ENCODE peak calls at places on chromosomes 16 and 17, in ten cellular contexts. I is GM04503; F is cardiac muscle cell; J is iPS-NIHi11; G is NCI-H1105 treated with DMSO at 0.1 percent for 48 hours; O is Right ventricle myocardium superior; P is Daoy; D is left ventricle myocardium inferior; H is erythroblast; B is naive thymus-derived CD8-positive, alpha-beta T cell. L is an unnamed sample.

GRCh38 chr16:22897184-22897583 is 83.2 kb downstream of the HS3ST2 start:
- DNase-seq in P (no peak), I (no peak), G (no peak), J (no peak), D (no peak), B (no peak), O (no peak), H (no peak), F (no peak), L (no peak)

GRCh38 chr16:4495766-4496165 is 19.6 kb downstream of the HMOX2 start:
- DNase-seq in O (no peak), F (no peak), J (no peak), B (no peak), H (no peak), I (no peak), P (no peak), G (no peak), D (no peak), L (no peak)

GRCh38 chr17:74947041-74947754 is 11.5 kb downstream of the OTOP3 start:
- DNase-seq in H (no peak), I (no peak), F (no peak), O (no peak), D (no peak), B (no peak), G (no peak), P (no peak), J (no peak), L (no peak)

GRCh38 chr17:19383681-19384470 is 3.1 kb downstream of the MFAP4 start:
- DNase-seq in O (peak), F (no peak), B (no peak), G (no peak), P (no peak), I (no peak), D (peak), J (no peak), H (no peak), L (no peak)

GRCh38 chr17:38870259-38871165 is 654 bp downstream of the LASP1 start:
- DNase-seq in I (no peak), B (peak), H (peak), P (peak), J (peak), O (peak), D (peak), F (peak), G (peak), L (peak)

GRCh38 chr16:81707411-81708321 is 71.4 kb upstream of the PLCG2 start:
- DNase-seq in G (peak), H (no peak), J (no peak), P (no peak), I (no peak), O (peak), B (no peak), D (peak), F (no peak), L (no peak)

GRCh38 chr17:28139822-28140221 is 97.3 kb downstream of the NLK start:
- DNase-seq in H (no peak), D (no peak), I (no peak), B (no peak), J (no peak), F (no peak), G (no peak), O (no peak), P (no peak), L (no peak)

GRCh38 chr16:89842471-89843408 is 14.5 kb downstream of the SPIRE2 start:
- DNase-seq in B (no peak), D (no peak), H (no peak), I (peak), G (no peak), P (peak), F (no peak), O (no peak), J (no peak), L (no peak)

GRCh38 chr17:1108560-1108809 is 71.3 kb downstream of the ABR start:
- DNase-seq in F (no peak), O (peak), H (no peak), I (no peak), J (peak), B (no peak), G (peak), P (peak), D (no peak), L (no peak)

GRCh38 chr16:3022697-3023414 is 886 bp downstream of the HCFC1R1 start:
- DNase-seq in F (no peak), P (no peak), O (no peak), G (no peak), D (no peak), H (no peak), B (no peak), I (peak), J (no peak), L (no peak)

GRCh38 chr16:68064791-68065365 is 20.3 kb upstream of the NFATC3 start:
- DNase-seq in I (no peak), F (peak), G (peak), H (peak), D (peak), P (peak), O (peak), B (peak), J (peak), L (peak)

GRCh38 chr17:29571883-29572681 is 3.6 kb downstream of the TP53I13 start:
- DNase-seq in F (no peak), O (no peak), I (no peak), P (no peak), J (no peak), D (peak), G (no peak), B (no peak), H (no peak), L (no peak)

GRCh38 chr17:7229504-7229903 is 4.8 kb downstream of the DVL2 start:
- DNase-seq in D (no peak), I (no peak), J (no peak), F (no peak), G (no peak), B (no peak), H (no peak), P (no peak), O (peak), L (no peak)

GRCh38 chr17:78672880-78673371 is 95.7 kb upstream of the DNAH17 start:
- DNase-seq in O (no peak), H (no peak), J (no peak), B (no peak), F (no peak), G (no peak), P (peak), I (no peak), D (no peak), L (no peak)

GRCh38 chr17:48294193-48294909 is 135.7 kb downstream of the SKAP1 start:
- DNase-seq in O (no peak), B (no peak), P (no peak), D (no peak), F (no peak), G (no peak), I (no peak), H (no peak), J (no peak), L (no peak)

GRCh38 chr16:6153901-6154300 is 1056.3 kb upstream of the EEF2KMT start:
- DNase-seq in B (no peak), H (no peak), F (no peak), G (no peak), J (no peak), I (no peak), P (peak), O (no peak), D (no peak), L (no peak)

GRCh38 chr16:7085776-7086175 is 246.9 kb upstream of the RBFOX1 start:
- DNase-seq in P (no peak), O (no peak), D (no peak), F (no peak), B (no peak), G (no peak), H (no peak), I (no peak), J (no peak), L (no peak)

GRCh38 chr16:23754594-23755483 is at the start of gene CHP2:
- DNase-seq in G (no peak), H (no peak), P (peak), D (no peak), F (peak), J (peak), B (no peak), O (no peak), I (no peak), L (no peak)

GRCh38 chr17:80704381-80704819 is 159.8 kb downstream of the RPTOR start:
- DNase-seq in D (no peak), I (no peak), O (no peak), P (no peak), G (no peak), B (no peak), H (no peak), J (no peak), F (no peak), L (no peak)

GRCh38 chr17:4533522-4534502 is 21.4 kb downstream of the MYBBP1A start:
- DNase-seq in G (peak), I (no peak), O (peak), D (peak), J (peak), F (no peak), H (no peak), B (no peak), P (peak), L (no peak)

GRCh38 chr17:68290955-68291835 is at the start of the genes ARSG and SLC16A6:
- DNase-seq in O (peak), B (peak), D (peak), P (peak), H (peak), I (no peak), J (peak), G (peak), F (peak), L (peak)

GRCh38 chr17:32491371-32492280 is 4.8 kb downstream of the CDK5R1 start:
- DNase-seq in F (no peak), O (no peak), G (no peak), D (no peak), B (no peak), I (no peak), P (peak), J (no peak), H (no peak), L (no peak)

GRCh38 chr17:58595194-58595792 is 80.9 kb upstream of the MTMR4 start:
- DNase-seq in D (no peak), F (no peak), I (no peak), G (no peak), H (no peak), O (no peak), B (no peak), J (no peak), P (no peak), L (no peak)

GRCh38 chr16:47013910-47014309 is 40.4 kb upstream of the DNAJA2 start:
- DNase-seq in P (no peak), I (no peak), O (no peak), G (no peak), F (no peak), J (no peak), H (no peak), B (no peak), D (no peak), L (no peak)

GRCh38 chr16:81174644-81175324 is 63.7 kb upstream of the BCO1 start:
- DNase-seq in J (no peak), I (no peak), O (no peak), G (no peak), F (no peak), B (no peak), P (peak), D (no peak), H (no peak), L (no peak)

GRCh38 chr16:3007059-3007956 is 5.4 kb upstream of the CLDN9 start:
- DNase-seq in P (no peak), J (no peak), I (no peak), F (no peak), B (no peak), H (peak), G (no peak), O (no peak), D (no peak), L (no peak)

L was measured in effector CD4-positive, alpha-beta T cell.